ENCODE peak calls at places on chromosomes 5 and 9, in six cellular contexts. S is endodermal cell, Z is RWPE1, C is dorsolateral prefrontal cortex, K is left ventricle myocardium inferior, L is psoas muscle. I is an unnamed sample.
A peak's percentile ranks its signal among the peaks of the same experiment; 100 is the strongest.

GRCh38 chr9:129322022-129322621 is 144.1 kb upstream of the IER5L start:
- DNase-seq in S (peak; percentile 52), Z (no peak), C (no peak), K (no peak), L (no peak), I (no peak)

GRCh38 chr9:118975736-118976135 is 393.5 kb downstream of the BRINP1 start:
- DNase-seq in S (no peak), Z (no peak), C (no peak), K (no peak), L (no peak), I (no peak)

GRCh38 chr9:124282442-124283231 is 24.9 kb downstream of the NEK6 start:
- DNase-seq in S (no peak), Z (no peak), C (no peak), K (peak; percentile 70), L (peak; percentile 48), I (no peak)

GRCh38 chr5:103272377-103272776 is 13.8 kb downstream of the MACIR start:
- DNase-seq in S (no peak), Z (no peak), C (no peak), K (no peak), L (no peak), I (no peak)

GRCh38 chr9:22623236-22623635 is 176.6 kb downstream of the DMRTA1 start:
- DNase-seq in S (no peak), Z (no peak), C (no peak), K (no peak), L (no peak), I (no peak)

GRCh38 chr5:160456778-160457177 is 35.1 kb downstream of the PTTG1 start:
- DNase-seq in S (no peak), Z (no peak), C (no peak), K (no peak), L (no peak), I (no peak)

GRCh38 chr5:132487841-132488555 is 2.6 kb downstream of the IRF1 start:
- DNase-seq in S (peak; percentile 29), Z (no peak), C (no peak), K (peak; percentile 3), L (no peak), I (no peak)

GRCh38 chr9:91714020-91714721 is 235.9 kb downstream of the ROR2 start:
- DNase-seq in S (peak; percentile 94), Z (peak; percentile 39), C (no peak), K (peak; percentile 45), L (peak; percentile 51), I (peak; percentile 63)

GRCh38 chr9:107720511-107720910 is 230.9 kb upstream of the KLF4 start:
- DNase-seq in S (no peak), Z (no peak), C (no peak), K (no peak), L (no peak), I (no peak)

GRCh38 chr5:137039939-137040515 is 459.1 kb downstream of the SPOCK1 start:
- DNase-seq in S (no peak), Z (no peak), C (no peak), K (no peak), L (no peak), I (no peak)

GRCh38 chr5:5483350-5483749 is 60.9 kb downstream of the ICE1 start:
- DNase-seq in S (no peak), Z (no peak), C (no peak), K (no peak), L (no peak), I (no peak)

DNA sequence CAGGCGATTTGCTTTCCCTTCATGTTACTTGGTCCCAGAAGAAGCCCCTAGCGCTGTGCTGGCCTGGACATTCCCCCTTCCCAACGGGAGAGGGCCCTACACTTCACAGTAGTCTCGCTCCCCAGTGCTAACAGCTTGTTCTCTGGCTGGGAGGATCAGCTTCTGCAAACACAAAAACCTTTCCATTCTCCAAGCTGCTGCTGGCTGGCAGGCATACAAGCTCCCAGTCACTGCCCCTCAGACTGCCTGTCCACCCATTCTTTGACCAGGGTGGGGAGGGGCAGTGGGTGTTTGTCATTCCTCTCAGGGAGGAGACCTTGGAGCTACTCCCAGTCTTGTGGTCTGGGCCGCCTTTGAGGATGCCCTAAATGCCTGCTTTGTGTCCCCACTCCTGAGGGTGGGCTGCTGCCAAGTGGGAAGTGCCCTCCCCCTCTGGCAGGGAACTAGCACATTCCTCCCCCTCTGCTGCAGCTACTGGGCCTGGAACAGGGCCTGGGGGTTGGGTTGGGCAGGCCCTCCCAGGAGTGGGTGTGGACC is 20.8 kb downstream of the ENHO start:
- DNase-seq in S (peak; percentile 81), Z (no peak), C (peak; percentile 98), K (peak; percentile 55), L (peak; percentile 27), I (no peak)
- TF ChIP-seq CTCF in S (peak; percentile 76), Z (no peak), C (peak; percentile 56), K (peak; percentile 46), L (no peak), I (peak; percentile 29)

GRCh38 chr5:125874717-125875116 is 548.5 kb upstream of the GRAMD2B start:
- DNase-seq in S (no peak), Z (no peak), C (no peak), K (no peak), L (no peak), I (no peak)
- TF ChIP-seq CTCF in S (peak; percentile 44), Z (no peak), C (no peak), K (no peak), L (no peak), I (no peak)

GRCh38 chr9:73067074-73067473 is 84.6 kb upstream of the ANXA1 start:
- DNase-seq in S (peak; percentile 64), Z (no peak), C (no peak), K (no peak), L (no peak), I (no peak)
- TF ChIP-seq CTCF in S (peak; percentile 57), Z (no peak), C (no peak), K (no peak), L (no peak), I (no peak)

DNA sequence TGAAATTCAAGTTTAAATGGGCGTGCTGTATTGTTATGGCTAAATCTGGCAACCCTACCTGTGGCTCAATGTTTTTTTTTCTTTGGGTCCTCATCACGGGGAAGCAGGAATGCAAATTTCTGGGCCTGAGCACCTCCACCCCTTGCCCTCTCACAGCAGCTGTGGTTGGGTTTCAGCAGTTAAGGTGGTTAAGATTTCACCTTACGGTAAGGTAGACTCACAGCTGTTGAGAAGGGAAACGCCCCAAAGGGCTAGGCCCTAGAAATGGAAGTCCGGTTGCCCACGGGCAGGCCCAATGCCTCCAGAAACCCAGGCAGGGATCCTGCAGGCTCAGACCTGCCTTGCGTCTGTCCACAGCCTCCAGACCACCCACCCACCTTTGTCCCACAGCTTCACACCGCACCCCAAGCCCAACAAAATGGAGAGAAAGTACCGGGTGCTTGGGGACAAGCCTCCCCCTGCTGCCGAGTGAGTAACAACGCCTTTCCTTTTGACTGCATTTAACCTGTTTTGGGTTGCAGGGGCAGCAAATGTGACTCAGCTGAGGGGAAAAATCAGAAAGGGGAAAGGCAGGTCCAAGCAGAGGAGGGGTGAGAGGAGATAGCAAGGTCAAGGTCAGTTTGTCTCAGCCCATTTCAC is 48.1 kb upstream of the TDRD7 start:
- DNase-seq in S (peak; percentile 37), Z (no peak), C (no peak), K (no peak), L (no peak), I (no peak)
- TF ChIP-seq CTCF in S (peak; percentile 22), Z (no peak), C (no peak), K (no peak), L (no peak), I (no peak)

I was measured in progenitor cell of endocrine pancreas.